ENCODE peak calls at places on chromosome 14, in ten cellular contexts. R, Z, T, V, W, G, S, P, O and A are unnamed samples. For H3K4me1, the result is how much of the 10 kb centered on the place peaks cover.

GRCh38 chr14:26128931-26129674 is 468.7 kb downstream of the NOVA1 start:
- DNase-seq in O (no peak), P (no peak), W (peak), V (no peak), G (no peak), Z (no peak), R (no peak), S (no peak), T (no peak), A (no peak)

GRCh38 chr14:72906316-72906715 is 12.4 kb upstream of the DPF3 start:
- DNase-seq in W (no peak), O (no peak), V (no peak), T (no peak), G (no peak), Z (no peak), S (no peak), R (peak), P (no peak), A (peak)

GRCh38 chr14:99612737-99613330 is 8.8 kb upstream of the CCDC85C start:
- DNase-seq in R (peak), T (no peak), O (no peak), G (no peak), S (no peak), Z (no peak), W (no peak), V (no peak), P (peak), A (peak)

GRCh38 chr14:97276573-97276972 is 479.4 kb downstream of the VRK1 start:
- DNase-seq in G (no peak), Z (no peak), V (no peak), W (no peak), O (no peak), S (no peak), T (no peak), R (no peak), P (no peak), A (peak)

GRCh38 chr14:76236172-76237130 is 84.7 kb downstream of the GPATCH2L start:
- DNase-seq in Z (no peak), V (no peak), P (no peak), W (no peak), S (no peak), R (no peak), O (no peak), T (no peak), G (no peak), A (no peak)

GRCh38 chr14:91294153-91294552 is 49.6 kb upstream of the GPR68 start:
- DNase-seq in G (no peak), Z (no peak), R (no peak), P (peak), W (no peak), T (no peak), S (no peak), O (peak), V (peak), A (no peak)

GRCh38 chr14:53389207-53389606 is 236.1 kb upstream of the DDHD1 start:
- DNase-seq in G (no peak), O (no peak), R (peak), V (no peak), P (no peak), W (no peak), Z (no peak), S (no peak), T (no peak), A (no peak)

GRCh38 chr14:33589334-33589733 is 361.5 kb downstream of the EGLN3 start:
- DNase-seq in O (no peak), P (no peak), S (no peak), G (no peak), T (no peak), Z (no peak), W (no peak), R (peak), V (no peak), A (peak)

GRCh38 chr14:34930591-34931069 is 52.2 kb upstream of the SRP54 start:
- DNase-seq in Z (peak), V (no peak), S (no peak), O (no peak), T (no peak), R (no peak), G (no peak), W (no peak), P (no peak), A (no peak)

GRCh38 chr14:101152855-101153254 is 249.3 kb upstream of the RTL1 start:
- DNase-seq in T (no peak), Z (no peak), O (no peak), R (no peak), P (no peak), V (no peak), W (no peak), S (no peak), G (no peak), A (no peak)

GRCh38 chr14:77128414-77128891 is 13.1 kb downstream of the ZDHHC22 start:
- DNase-seq in R (peak), V (no peak), O (no peak), S (no peak), P (no peak), W (no peak), G (no peak), T (no peak), Z (no peak), A (no peak)

GRCh38 chr14:53432378-53432802 is 279.3 kb upstream of the DDHD1 start:
- DNase-seq in O (no peak), W (peak), G (peak), V (no peak), P (no peak), S (no peak), Z (peak), R (peak), T (no peak), A (peak)

GRCh38 chr14:31172084-31172483 is 35.5 kb downstream of the HECTD1 start:
- DNase-seq in P (no peak), S (no peak), G (no peak), Z (no peak), W (no peak), T (no peak), R (no peak), V (no peak), O (no peak), A (peak)

GRCh38 chr14:55366271-55366670 is 45.4 kb downstream of the ATG14 start:
- DNase-seq in T (no peak), P (no peak), V (no peak), R (peak), G (no peak), W (no peak), Z (no peak), O (no peak), S (no peak), A (peak)

GRCh38 chr14:54818201-54819133 is 84.2 kb downstream of the GCH1 start:
- DNase-seq in S (peak), G (no peak), P (no peak), R (no peak), W (peak), V (no peak), Z (no peak), O (no peak), T (no peak), A (peak)

GRCh38 chr14:100147181-100147631 is 12.2 kb downstream of the DEGS2 start:
- DNase-seq in S (no peak), R (no peak), G (no peak), V (no peak), O (peak), Z (no peak), W (no peak), P (no peak), T (no peak), A (no peak)

GRCh38 chr14:81784084-81784483 is 250.4 kb upstream of the SEL1L start:
- DNase-seq in P (no peak), W (no peak), G (no peak), O (no peak), V (no peak), T (no peak), Z (no peak), R (no peak), S (no peak), A (no peak)

GRCh38 chr14:104545151-104545931 is 34.2 kb upstream of the C14orf180 start:
- DNase-seq in O (no peak), S (no peak), V (no peak), Z (no peak), G (no peak), R (no peak), W (peak), T (no peak), P (peak), A (no peak)

GRCh38 chr14:100285021-100285912 is 21.0 kb downstream of the SLC25A29 start:
- DNase-seq in T (peak), R (peak), V (peak), S (peak), Z (peak), O (peak), P (peak), W (peak), G (peak), A (peak)

GRCh38 chr14:59268858-59269257 is 80.4 kb downstream of the DAAM1 start:
- DNase-seq in O (no peak), Z (no peak), W (no peak), S (no peak), G (no peak), R (no peak), T (no peak), P (no peak), V (no peak), A (peak)

GRCh38 chr14:49954171-49954631 is 61.3 kb downstream of the ARF6 start:
- DNase-seq in W (no peak), G (no peak), R (peak), O (peak), Z (no peak), V (no peak), T (no peak), P (no peak), S (no peak), A (peak)

GRCh38 chr14:99226687-99227086 is 45.3 kb downstream of the BCL11B start:
- DNase-seq in V (no peak), R (no peak), G (no peak), S (no peak), Z (no peak), W (no peak), P (no peak), T (no peak), O (no peak), A (no peak)

GRCh38 chr14:105088812-105089745 is 23.8 kb upstream of the GPR132 start:
- DNase-seq in S (no peak), Z (no peak), G (no peak), T (no peak), R (no peak), W (no peak), P (peak), V (no peak), O (no peak), A (peak)

GRCh38 chr14:33916663-33917565 is 34.0 kb downstream of the EGLN3 start:
- DNase-seq in Z (no peak), P (no peak), T (no peak), G (no peak), R (peak), V (peak), W (no peak), S (no peak), O (no peak), A (no peak)

GRCh38 chr14:98932436-98933325 is 339.3 kb downstream of the BCL11B start:
- DNase-seq in S (no peak), V (no peak), P (no peak), T (no peak), G (no peak), R (no peak), O (no peak), W (no peak), Z (no peak), A (no peak)

GRCh38 chr14:32594766-32595165 is 265.7 kb downstream of the AKAP6 start:
- DNase-seq in P (no peak), S (no peak), V (no peak), G (no peak), O (no peak), R (peak), T (no peak), W (no peak), Z (no peak), A (peak)

GRCh38 chr14:104863131-104863862 is 1.8 kb upstream of the CEP170B start:
- DNase-seq in T (peak), R (peak), V (no peak), W (no peak), S (no peak), G (no peak), Z (no peak), O (no peak), P (peak), A (no peak)

GRCh38 chr14:61219256-61219655 is 61.9 kb downstream of the TMEM30B start:
- DNase-seq in Z (no peak), W (no peak), V (no peak), T (no peak), R (peak), G (no peak), O (no peak), P (no peak), S (no peak), A (no peak)

GRCh38 chr14:77322209-77322902 is 1.5 kb downstream of the GSTZ1 start:
- DNase-seq in T (no peak), Z (no peak), O (no peak), P (no peak), V (no peak), G (no peak), S (no peak), R (no peak), W (no peak), A (no peak)

GRCh38 chr14:29220077-29220476 is 453.5 kb downstream of the FOXG1 start:
- DNase-seq in R (no peak), T (no peak), G (no peak), W (no peak), P (no peak), S (no peak), Z (no peak), O (no peak), V (no peak), A (no peak)

GRCh38 chr14:28756896-28757570 is 9.6 kb upstream of the FOXG1 start:
- DNase-seq in P (no peak), Z (no peak), G (peak), W (peak), R (peak), V (no peak), T (no peak), O (no peak), S (no peak), A (peak)

GRCh38 chr14:55641954-55642353 is 61.9 kb downstream of the KTN1 start:
- DNase-seq in S (no peak), Z (no peak), P (no peak), W (no peak), R (no peak), V (no peak), G (peak), O (no peak), T (no peak), A (no peak)

GRCh38 chr14:54864526-54864925 is 38.1 kb downstream of the GCH1 start:
- DNase-seq in Z (no peak), W (no peak), S (no peak), V (no peak), P (no peak), O (no peak), T (no peak), G (no peak), R (no peak), A (no peak)

GRCh38 chr14:104359301-104359968 is 220.1 kb upstream of the C14orf180 start:
- DNase-seq in Z (no peak), V (no peak), O (peak), T (peak), P (peak), G (no peak), S (no peak), R (no peak), W (no peak), A (no peak)

GRCh38 chr14:59919582-59920377 is at the start of gene LRRC9:
- DNase-seq in Z (no peak), P (peak), S (peak), R (no peak), G (peak), W (peak), O (peak), V (no peak), T (peak), A (peak)

GRCh38 chr14:100325231-100325632 is 2.1 kb downstream of the SLC25A47 start:
- DNase-seq in R (no peak), O (no peak), T (no peak), Z (no peak), P (no peak), G (no peak), S (no peak), V (no peak), W (no peak), A (no peak)

DNA sequence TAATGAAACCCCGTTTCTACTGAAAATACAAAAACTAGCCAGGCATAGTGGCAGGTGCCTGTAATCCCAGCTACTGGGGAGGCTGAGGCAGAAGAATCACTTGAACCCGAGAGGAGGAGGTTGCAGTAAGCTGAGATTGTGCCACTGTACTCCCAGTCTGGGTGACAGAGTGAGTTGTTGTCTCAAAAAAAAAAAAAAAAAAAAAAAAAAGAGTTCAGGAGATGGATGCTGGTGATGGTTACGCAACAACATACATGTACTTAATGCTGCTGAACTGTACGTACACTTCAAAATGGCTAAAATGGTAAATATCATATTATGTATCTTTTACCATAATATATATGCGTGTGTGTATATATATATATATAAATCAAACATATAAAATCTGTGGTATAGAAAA is 29.0 kb downstream of the ACTN1 start:
- DNase-seq in V (no peak), Z (no peak), R (no peak), S (no peak), O (no peak), P (no peak), T (no peak), W (peak), G (no peak), A (peak)
- H3K4me1 ChIP-seq in V (half or more), Z (under half), R (half or more), S (half or more), O (half or more), P (under half), T (half or more), W (half or more), G (under half), A (half or more)

DNA sequence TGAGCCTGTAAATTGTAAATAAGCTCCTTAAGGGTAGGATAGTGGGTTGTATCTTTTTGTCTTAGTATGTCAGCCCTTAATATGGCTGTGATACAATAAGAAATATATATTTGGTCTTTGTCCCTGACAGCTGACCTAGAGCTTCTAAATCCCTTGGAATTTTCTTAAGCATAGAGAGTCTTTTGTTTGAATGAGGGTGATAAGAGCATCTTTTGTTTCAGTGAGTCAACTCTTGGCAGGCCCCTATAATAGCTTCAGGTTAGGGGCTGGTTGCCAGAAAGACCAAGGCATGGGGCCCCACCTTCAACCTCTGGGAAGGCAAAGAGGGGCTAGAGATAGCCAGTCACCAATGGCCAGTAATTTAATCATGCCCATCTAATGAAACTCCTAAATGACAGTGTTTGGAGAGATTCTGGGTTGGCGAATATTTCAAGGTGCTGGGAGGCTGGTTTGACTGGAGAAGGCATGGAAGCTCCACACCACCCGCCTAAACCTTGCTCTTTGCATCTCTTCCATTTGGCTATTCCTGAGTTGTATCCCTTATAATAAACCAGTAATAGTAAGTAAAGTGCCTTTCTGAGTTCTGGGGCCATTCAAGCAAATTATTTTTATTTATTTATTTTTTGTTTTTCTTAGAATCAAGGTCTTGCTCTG is 10.5 kb downstream of the PALS1 start:
- DNase-seq in P (no peak), R (peak), S (no peak), T (no peak), W (no peak), G (peak), O (no peak), V (no peak), Z (no peak), A (peak)
- H3K27ac ChIP-seq in P (no peak), R (no peak), S (no peak), T (no peak), W (no peak), G (no peak), O (no peak), V (no peak), Z (no peak), A (no peak)

GRCh38 chr14:93332853-93333630 is at the start of gene BTBD7:
- DNase-seq in V (peak), S (peak), R (peak), Z (peak), O (peak), G (peak), W (peak), P (peak), T (peak), A (peak)
- TF ChIP-seq CTCF in V (peak), S (peak), R (peak), Z (peak), O (peak), G (no peak), W (peak), P (peak), T (peak), A (no peak)

DNA sequence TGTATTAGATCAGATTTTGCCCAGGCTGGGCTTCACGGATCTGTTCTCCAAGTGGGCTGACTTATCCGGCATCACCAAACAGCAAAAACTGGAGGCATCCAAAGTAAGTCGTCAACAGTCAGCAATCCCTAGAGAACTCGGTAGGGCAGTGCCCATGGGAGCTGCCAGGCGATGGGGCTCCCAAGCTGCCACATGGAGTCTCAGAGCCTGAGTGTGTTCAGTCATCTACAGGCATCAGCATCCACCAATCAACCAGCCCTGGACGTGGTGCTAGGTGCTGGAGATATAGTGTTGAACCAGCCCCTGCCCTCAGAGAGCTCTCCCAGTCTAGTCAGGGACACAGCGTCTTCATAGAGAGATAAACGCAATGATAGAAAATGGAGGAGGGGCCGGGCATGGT is 6.9 kb downstream of the SERPINA4 start:
- DNase-seq in W (no peak), S (no peak), V (no peak), T (peak), P (no peak), R (no peak), Z (no peak), O (no peak), G (no peak), A (no peak)
- H3K4me1 ChIP-seq in W (under half), S (under half), V (under half), T (under half), P (under half), R (under half), Z (under half), O (under half), G (under half), A (under half)

GRCh38 chr14:89988787-89989186 is 33.1 kb downstream of the TDP1 start:
- DNase-seq in T (no peak), P (no peak), Z (no peak), O (no peak), G (peak), W (no peak), R (no peak), S (no peak), V (no peak), A (no peak)
- H3K27ac ChIP-seq in T (no peak), P (no peak), Z (no peak), O (no peak), G (no peak), W (no peak), R (no peak), S (no peak), V (no peak), A (no peak)

GRCh38 chr14:73949752-73950734 is at the start of the genes COQ6 and FAM161B:
- DNase-seq in T (peak), W (peak), P (peak), Z (peak), O (peak), R (peak), G (peak), V (peak), S (peak), A (peak)
- TF ChIP-seq CTCF in T (no peak), W (peak), P (peak), Z (peak), O (peak), R (no peak), G (peak), V (peak), S (no peak), A (no peak)

DNA sequence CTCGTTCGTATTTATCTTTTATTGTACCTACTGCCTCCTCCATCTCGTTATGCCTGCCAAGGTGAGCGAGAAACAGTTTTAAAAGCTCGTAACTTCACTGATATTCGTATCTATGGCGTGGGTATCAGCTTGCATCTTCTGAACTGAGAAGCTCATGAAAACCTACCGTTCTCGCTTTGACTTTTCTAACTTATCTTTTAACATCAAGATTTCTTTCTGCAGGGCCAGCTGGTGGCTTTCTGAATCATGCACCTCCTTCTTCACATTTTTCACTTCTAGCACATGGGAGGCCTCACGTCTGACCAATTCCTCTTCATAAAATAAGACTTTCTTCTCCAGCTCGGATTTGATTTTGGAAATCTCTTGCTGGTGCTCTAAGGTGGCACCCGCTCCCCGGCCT is 45.8 kb downstream of the AMN start:
- DNase-seq in Z (no peak), O (no peak), V (no peak), P (no peak), G (no peak), R (no peak), S (no peak), W (no peak), T (no peak), A (no peak)
- H3K4me1 ChIP-seq in Z (under half), O (under half), V (under half), P (under half), G (under half), R (under half), S (under half), W (under half), T (under half), A (under half)